ENCODE peak calls at places on chromosomes 7 and 10, in nine cellular contexts. M is AG04450, X is mammary epithelial cell, R is nephron progenitor cell, S is tibial artery, G is HCT116, T is tibial nerve, K is AG09319, D is fibroblast of pulmonary artery. J is an unnamed sample.

GRCh38 chr7:139825666-139826290 is 3.3 kb upstream of the TBXAS1 start:
- DNase-seq in D (peak), T (no peak), M (peak), K (no peak), R (no peak), X (peak), S (no peak), G (no peak), J (peak)

GRCh38 chr7:157718303-157719007 is 381.7 kb downstream of the DNAJB6 start:
- DNase-seq in M (no peak), T (no peak), D (no peak), G (no peak), K (no peak), X (no peak), R (no peak), S (no peak), J (no peak)

GRCh38 chr10:52818019-52818418 is 45.4 kb upstream of the MBL2 start:
- DNase-seq in S (no peak), R (peak), K (no peak), T (no peak), G (peak), M (no peak), D (peak), X (peak), J (peak)

GRCh38 chr7:44185729-44186128 is 3.5 kb downstream of the GCK start:
- DNase-seq in R (no peak), M (no peak), T (no peak), S (no peak), K (no peak), D (no peak), X (no peak), G (no peak), J (no peak)

GRCh38 chr10:34758447-34758996 is 56.6 kb downstream of the PARD3 start:
- DNase-seq in M (peak), T (no peak), D (peak), R (no peak), X (peak), G (peak), S (no peak), K (no peak), J (peak)

GRCh38 chr10:69716711-69717560 is 84.8 kb upstream of the COL13A1 start:
- DNase-seq in R (peak), K (no peak), S (no peak), X (peak), D (peak), T (no peak), M (no peak), G (peak), J (peak)

GRCh38 chr7:74429153-74429747 is 24.5 kb upstream of the GTF2IRD1 start:
- DNase-seq in D (peak), S (no peak), R (no peak), X (no peak), T (no peak), M (peak), K (no peak), G (no peak), J (no peak)

GRCh38 chr10:96890172-96890513 is 58.0 kb downstream of the LCOR start:
- DNase-seq in S (no peak), D (no peak), K (no peak), G (no peak), T (no peak), M (no peak), X (peak), R (no peak), J (peak)

GRCh38 chr10:62617702-62618451 is 186.6 kb upstream of the ADO start:
- DNase-seq in D (no peak), G (no peak), M (no peak), T (no peak), R (no peak), X (no peak), K (no peak), S (no peak), J (no peak)

GRCh38 chr10:22740180-22740579 is 25.8 kb upstream of the PIP4K2A start:
- DNase-seq in T (no peak), R (no peak), X (no peak), S (no peak), D (peak), G (no peak), M (no peak), K (no peak), J (no peak)

GRCh38 chr10:28593811-28594210 is 60.9 kb downstream of the WAC start:
- DNase-seq in X (peak), G (no peak), T (no peak), S (no peak), R (no peak), M (no peak), K (no peak), D (no peak), J (no peak)

GRCh38 chr7:149885191-149886017 is 11.6 kb downstream of the ATP6V0E2 start:
- DNase-seq in R (no peak), D (no peak), X (no peak), K (no peak), T (no peak), G (no peak), M (no peak), S (no peak), J (no peak)

GRCh38 chr7:38186593-38187314 is 8.7 kb downstream of the STARD3NL start:
- DNase-seq in S (no peak), K (no peak), G (no peak), D (peak), T (no peak), R (no peak), M (no peak), X (peak), J (no peak)

GRCh38 chr10:52258791-52259427 is 55.2 kb upstream of the DKK1 start:
- DNase-seq in S (no peak), R (no peak), D (no peak), M (no peak), K (no peak), X (no peak), G (no peak), T (no peak), J (no peak)

GRCh38 chr7:86600506-86601290 is 43.0 kb upstream of the GRM3 start:
- DNase-seq in X (no peak), D (no peak), K (no peak), M (no peak), G (no peak), S (no peak), R (no peak), T (no peak), J (peak)

GRCh38 chr7:105571891-105572290 is 9.4 kb downstream of the EFCAB10 start:
- DNase-seq in K (no peak), S (no peak), G (no peak), R (no peak), D (no peak), X (no peak), T (no peak), M (no peak), J (no peak)

GRCh38 chr7:132771301-132771730 is 195.0 kb upstream of the PLXNA4 start:
- DNase-seq in X (no peak), R (no peak), T (no peak), S (no peak), D (no peak), M (no peak), K (no peak), G (no peak), J (no peak)

GRCh38 chr10:127964644-127965043 is 57.7 kb downstream of the PTPRE start:
- DNase-seq in S (no peak), R (no peak), D (no peak), T (no peak), K (no peak), M (no peak), G (no peak), X (no peak), J (no peak)

GRCh38 chr10:114413398-114413797 is 9.1 kb upstream of the AFAP1L2 start:
- DNase-seq in X (peak), D (no peak), S (no peak), R (no peak), M (no peak), K (no peak), T (no peak), G (peak), J (peak)

GRCh38 chr7:131109011-131109756 is 218.5 kb upstream of the MKLN1 start:
- DNase-seq in X (peak), M (no peak), K (no peak), S (no peak), R (no peak), D (peak), G (no peak), T (no peak), J (no peak)

GRCh38 chr10:6181249-6181648 is 21.5 kb upstream of the PFKFB3 start:
- DNase-seq in R (no peak), X (no peak), K (no peak), S (no peak), M (no peak), D (no peak), G (no peak), T (no peak), J (no peak)

GRCh38 chr10:128092454-128092853 is 33.8 kb downstream of the MKI67 start:
- DNase-seq in S (no peak), M (no peak), T (no peak), G (no peak), D (peak), K (no peak), X (no peak), R (no peak), J (no peak)

GRCh38 chr10:93573051-93573909 is 6.8 kb downstream of the FFAR4 start:
- DNase-seq in M (no peak), R (no peak), T (peak), K (no peak), G (no peak), S (peak), X (peak), D (no peak), J (peak)

GRCh38 chr10:1638889-1639418 is 98.4 kb downstream of the ADARB2 start:
- DNase-seq in K (no peak), G (no peak), D (no peak), S (no peak), T (no peak), M (no peak), R (no peak), X (no peak), J (peak)

GRCh38 chr7:151869968-151870918 is 6.7 kb downstream of the PRKAG2 start:
- DNase-seq in T (no peak), M (no peak), R (no peak), S (no peak), X (no peak), D (no peak), G (no peak), K (no peak), J (no peak)

GRCh38 chr7:128740996-128741395 is 1.8 kb downstream of the CALU start:
- DNase-seq in M (no peak), D (peak), T (no peak), G (no peak), X (no peak), S (peak), R (no peak), K (no peak), J (no peak)

GRCh38 chr10:13382759-13383753 is 35.0 kb upstream of the SEPHS1 start:
- DNase-seq in X (peak), R (peak), K (no peak), T (no peak), G (no peak), M (no peak), D (no peak), S (no peak), J (peak)

GRCh38 chr7:142956951-142957623 is 5.1 kb downstream of the KEL start:
- DNase-seq in R (no peak), X (peak), M (no peak), G (peak), K (no peak), S (no peak), T (no peak), D (peak), J (peak)

GRCh38 chr7:157077986-157078644 is 60.6 kb upstream of the UBE3C start:
- DNase-seq in S (no peak), K (no peak), R (peak), G (no peak), M (no peak), T (no peak), D (peak), X (no peak), J (peak)

GRCh38 chr7:40542982-40543741 is 408.4 kb downstream of the SUGCT start:
- DNase-seq in K (no peak), M (no peak), R (no peak), S (no peak), X (no peak), T (no peak), G (no peak), D (no peak), J (no peak)

GRCh38 chr10:13709931-13710690 is 123.3 kb downstream of the PRPF18 start:
- DNase-seq in X (no peak), T (no peak), D (peak), K (peak), S (no peak), G (no peak), R (no peak), M (no peak), J (no peak)

GRCh38 chr7:98078197-98078870 is 28.3 kb upstream of the LMTK2 start:
- DNase-seq in M (no peak), K (no peak), D (no peak), S (no peak), X (no peak), R (no peak), T (no peak), G (no peak), J (no peak)

GRCh38 chr7:24668922-24669635 is 88.2 kb downstream of the GSDME start:
- DNase-seq in G (no peak), S (no peak), D (peak), K (no peak), T (no peak), M (no peak), R (no peak), X (peak), J (no peak)

GRCh38 chr10:131126321-131127121 is 185.0 kb downstream of the TCERG1L start:
- DNase-seq in R (no peak), T (no peak), S (no peak), M (no peak), D (no peak), X (peak), G (no peak), K (no peak), J (no peak)

GRCh38 chr10:43885842-43886241 is 237.2 kb upstream of the ZNF32 start:
- DNase-seq in G (no peak), S (no peak), D (no peak), R (no peak), T (no peak), M (no peak), X (no peak), K (no peak), J (peak)
- TF ChIP-seq CTCF in G (peak), S (no peak), D (no peak), R (no peak), T (no peak), M (no peak), X (no peak), K (no peak), J (no peak)

GRCh38 chr7:31054608-31055273 is 2.6 kb downstream of the ADCYAP1R1 start:
- DNase-seq in M (no peak), D (no peak), X (no peak), K (no peak), G (no peak), S (no peak), R (no peak), T (no peak), J (no peak)
- TF ChIP-seq CTCF in M (no peak), D (no peak), X (no peak), K (no peak), G (no peak), S (no peak), R (no peak), T (no peak), J (no peak)

DNA sequence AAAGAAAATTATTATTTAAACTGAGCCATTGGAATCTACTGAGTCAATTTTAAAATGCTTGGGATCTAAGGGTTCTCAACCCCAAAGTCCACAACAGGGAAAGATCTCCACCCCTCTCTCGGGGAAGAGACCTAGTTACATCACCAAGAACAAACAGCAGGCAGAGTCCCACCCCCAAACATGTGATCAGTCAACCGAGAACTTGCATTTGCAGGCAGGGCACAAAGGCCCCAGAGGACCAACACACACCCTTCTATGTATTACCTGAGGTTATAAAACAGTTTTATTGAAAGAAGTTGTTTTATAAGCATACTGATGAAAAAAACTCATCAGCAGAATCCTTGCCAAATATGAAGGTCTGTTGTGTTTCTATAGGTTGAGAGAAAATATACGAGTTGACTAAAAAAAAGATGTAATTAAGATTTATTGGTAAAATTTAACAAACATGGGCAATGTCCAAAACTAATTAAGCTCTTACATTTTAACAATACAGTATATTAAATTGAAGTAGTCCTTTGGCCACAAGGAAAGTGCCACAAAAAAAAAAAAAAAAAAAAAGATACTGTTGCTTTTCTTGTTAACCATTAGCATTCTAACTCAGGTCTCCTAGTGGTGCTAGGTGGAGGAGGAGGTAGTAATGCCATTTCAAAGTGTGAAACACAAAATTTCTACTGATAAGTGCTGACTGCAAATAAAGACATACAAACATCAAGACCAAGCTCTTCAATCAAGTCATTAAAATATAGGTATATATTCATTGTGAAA is 975 bp upstream of the USP54 start:
- DNase-seq in S (peak), X (peak), K (no peak), D (peak), T (peak), R (peak), M (no peak), G (peak), J (peak)
- TF ChIP-seq CTCF in S (no peak), X (no peak), K (no peak), D (no peak), T (no peak), R (peak), M (no peak), G (no peak), J (no peak)

GRCh38 chr10:63976538-63976937 is 455.3 kb downstream of the REEP3 start:
- DNase-seq in D (peak), M (no peak), T (peak), G (peak), R (peak), K (no peak), S (no peak), X (peak), J (peak)
- TF ChIP-seq CTCF in D (peak), M (peak), T (peak), G (peak), R (peak), K (peak), S (peak), X (peak), J (peak)